ENCODE peak calls at places on chromosomes 7 and 10, in nine cellular contexts. G, C, Y, D, B, K, E, Z and I are unnamed samples.

GRCh38 chr7:16849295-16850148 is 32.3 kb downstream of the AGR3 start:
- DNase-seq in G (no peak), C (no peak), Y (no peak), D (no peak), B (no peak), K (no peak), E (no peak), Z (no peak), I (no peak)

GRCh38 chr7:126690104-126690503 is 562.6 kb downstream of the GRM8 start:
- DNase-seq in G (no peak), C (no peak), Y (no peak), D (no peak), B (no peak), K (no peak), E (no peak), Z (no peak), I (no peak)

GRCh38 chr7:279821-280220 is 10.1 kb upstream of the FOXL3 start:
- DNase-seq in G (no peak), C (no peak), Y (no peak), D (no peak), B (no peak), K (no peak), E (no peak), Z (no peak), I (no peak)

GRCh38 chr10:61634711-61635110 is 28.0 kb upstream of the CABCOCO1 start:
- DNase-seq in G (no peak), C (no peak), Y (no peak), D (no peak), B (no peak), K (no peak), E (no peak), Z (peak), I (no peak)

GRCh38 chr10:93600861-93601773 is at the start of gene RBP4:
- DNase-seq in G (peak), C (no peak), Y (no peak), D (peak), B (no peak), K (no peak), E (peak), Z (peak), I (peak)

GRCh38 chr7:127782075-127782474 is 130.1 kb downstream of the SND1 start:
- DNase-seq in G (no peak), C (no peak), Y (no peak), D (no peak), B (no peak), K (no peak), E (no peak), Z (no peak), I (no peak)

GRCh38 chr7:75953918-75954317 is 39.0 kb downstream of the POR start:
- DNase-seq in G (no peak), C (no peak), Y (no peak), D (no peak), B (no peak), K (no peak), E (no peak), Z (no peak), I (no peak)

GRCh38 chr10:32338262-32338661 is 8.7 kb downstream of the EPC1 start:
- DNase-seq in G (no peak), C (no peak), Y (no peak), D (no peak), B (no peak), K (no peak), E (no peak), Z (peak), I (no peak)

GRCh38 chr7:75943864-75944263 is 28.9 kb downstream of the POR start:
- DNase-seq in G (no peak), C (peak), Y (peak), D (peak), B (no peak), K (peak), E (no peak), Z (no peak), I (no peak)

GRCh38 chr10:36344240-36344639 is 702.1 kb upstream of the FZD8 start:
- DNase-seq in G (no peak), C (no peak), Y (peak), D (no peak), B (no peak), K (no peak), E (no peak), Z (peak), I (no peak)

GRCh38 chr10:22599048-22599561 is 115.3 kb downstream of the PIP4K2A start:
- DNase-seq in G (no peak), C (no peak), Y (peak), D (no peak), B (peak), K (peak), E (no peak), Z (peak), I (no peak)

GRCh38 chr10:131759347-131759746 is 141.5 kb upstream of the PPP2R2D start:
- DNase-seq in G (no peak), C (no peak), Y (no peak), D (no peak), B (no peak), K (no peak), E (no peak), Z (no peak), I (no peak)

DNA sequence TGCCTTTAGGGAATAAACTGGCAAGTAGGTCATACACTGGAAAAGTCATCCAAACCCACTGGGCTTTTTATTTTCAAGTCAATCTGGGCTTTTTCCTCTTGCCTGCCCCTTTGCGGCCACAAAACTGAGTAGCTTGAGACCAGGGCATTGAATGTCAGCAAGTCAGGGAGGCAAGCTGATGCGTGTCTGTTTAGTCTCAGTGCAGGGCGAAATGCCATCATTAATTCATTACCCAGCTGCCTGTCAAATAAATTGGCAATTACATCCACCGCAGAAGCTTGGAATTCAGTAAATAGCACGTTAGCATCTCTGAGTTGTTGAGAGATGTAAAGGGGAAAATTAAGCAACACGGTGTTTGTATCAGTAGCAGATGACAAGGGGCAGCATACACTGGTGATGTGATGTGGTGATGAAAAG is 535.8 kb downstream of the AUTS2 start:
- DNase-seq in G (no peak), C (no peak), Y (no peak), D (no peak), B (no peak), K (no peak), E (no peak), Z (peak), I (no peak)
- TF ChIP-seq CTCF in G (no peak), C (no peak), Y (no peak), D (no peak), B (no peak), K (no peak), E (no peak), Z (no peak), I (no peak)

GRCh38 chr7:94052398-94053180 is 48.4 kb upstream of the BET1 start:
- DNase-seq in G (no peak), C (no peak), Y (no peak), D (no peak), B (peak), K (no peak), E (no peak), Z (no peak), I (peak)
- TF ChIP-seq EZH2 in G (no peak), C (no peak), Y (no peak), D (no peak), B (no peak), K (no peak), E (no peak), Z (no peak), I (no peak)

DNA sequence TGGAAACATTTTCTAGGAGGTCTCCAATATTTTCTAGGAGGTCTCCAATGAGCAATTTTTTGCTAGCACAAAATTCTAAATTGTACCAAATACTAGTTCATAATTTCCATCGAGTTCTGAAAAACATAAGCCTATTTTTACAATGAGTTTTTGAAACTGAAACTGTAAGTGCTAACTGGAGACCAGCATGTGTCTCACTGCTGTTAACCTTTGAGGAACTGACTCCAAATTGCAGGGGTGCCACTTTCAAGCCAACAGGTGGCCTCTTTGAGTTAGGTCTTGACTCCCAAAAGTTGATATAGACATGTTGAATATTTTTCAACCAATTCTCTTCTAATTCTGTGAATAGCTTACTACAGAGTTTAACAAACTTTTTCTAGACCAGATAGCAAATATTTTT is 58.8 kb downstream of the CAV1 start:
- DNase-seq in G (no peak), C (no peak), Y (no peak), D (no peak), B (peak), K (no peak), E (no peak), Z (no peak), I (no peak)
- TF ChIP-seq CTCF in G (no peak), C (no peak), Y (no peak), D (no peak), B (no peak), K (no peak), E (no peak), Z (no peak), I (no peak)

GRCh38 chr10:101773923-101774588 is 1.9 kb downstream of the FGF8 start:
- DNase-seq in G (no peak), C (no peak), Y (no peak), D (no peak), B (no peak), K (no peak), E (peak), Z (no peak), I (peak)
- TF ChIP-seq EZH2 in G (peak), C (no peak), Y (no peak), D (no peak), B (no peak), K (no peak), E (peak), Z (no peak), I (no peak)

GRCh38 chr7:31663072-31663471 is 23.9 kb upstream of the PPP1R17 start:
- DNase-seq in G (peak), C (no peak), Y (no peak), D (no peak), B (no peak), K (no peak), E (peak), Z (no peak), I (peak)
- TF ChIP-seq CTCF in G (no peak), C (no peak), Y (peak), D (no peak), B (no peak), K (no peak), E (peak), Z (no peak), I (peak)

GRCh38 chr10:101113890-101114403 is 17.2 kb upstream of the TLX1 start:
- DNase-seq in G (no peak), C (no peak), Y (no peak), D (no peak), B (no peak), K (no peak), E (no peak), Z (no peak), I (no peak)
- TF ChIP-seq EZH2 in G (no peak), C (no peak), Y (no peak), D (no peak), B (no peak), K (no peak), E (no peak), Z (no peak), I (no peak)